ENCODE peak calls at places on chromosomes 13 and 19, in nine cellular contexts. H, Z, F, Y, Q, L, K, J and G are unnamed samples.

GRCh38 chr19:53944416-53944815 is 18.3 kb upstream of the CACNG8 start:
- DNase-seq in H (no peak), Z (no peak), F (no peak), Y (no peak), Q (no peak), L (no peak), K (no peak), J (no peak), G (no peak)

GRCh38 chr13:49165798-49166752 is 54.1 kb upstream of the MLNR start:
- DNase-seq in H (no peak), Z (peak), F (no peak), Y (no peak), Q (no peak), L (no peak), K (no peak), J (peak), G (no peak)

GRCh38 chr19:46015080-46015960 is 7.5 kb downstream of the PGLYRP1 start:
- DNase-seq in H (peak), Z (peak), F (peak), Y (peak), Q (peak), L (peak), K (peak), J (no peak), G (no peak)

GRCh38 chr19:50415661-50416033 is 3.1 kb upstream of the SPIB start:
- DNase-seq in H (peak), Z (no peak), F (no peak), Y (no peak), Q (peak), L (no peak), K (no peak), J (no peak), G (no peak)

GRCh38 chr13:48251616-48252081 is 18.6 kb downstream of the ITM2B start:
- DNase-seq in H (no peak), Z (peak), F (peak), Y (no peak), Q (no peak), L (no peak), K (peak), J (peak), G (peak)

GRCh38 chr19:49119411-49120324 is at the start of gene PPFIA3:
- DNase-seq in H (no peak), Z (peak), F (peak), Y (peak), Q (peak), L (peak), K (peak), J (peak), G (peak)

GRCh38 chr19:40465025-40465780 is at the start of gene BLVRB:
- DNase-seq in H (peak), Z (peak), F (no peak), Y (no peak), Q (no peak), L (no peak), K (no peak), J (peak), G (peak)

GRCh38 chr13:24627864-24628418 is 52.3 kb upstream of the ATP12A start:
- DNase-seq in H (no peak), Z (no peak), F (no peak), Y (no peak), Q (no peak), L (no peak), K (no peak), J (no peak), G (no peak)

GRCh38 chr19:49073514-49074378 is 1.2 kb upstream of the KCNA7 start:
- DNase-seq in H (no peak), Z (peak), F (no peak), Y (peak), Q (no peak), L (peak), K (no peak), J (no peak), G (no peak)

GRCh38 chr19:4737955-4738580 is 14.4 kb upstream of the DPP9 start:
- DNase-seq in H (no peak), Z (no peak), F (no peak), Y (no peak), Q (no peak), L (no peak), K (no peak), J (no peak), G (no peak)

GRCh38 chr13:41246969-41247750 is 16.2 kb downstream of the MTRF1 start:
- DNase-seq in H (no peak), Z (no peak), F (no peak), Y (no peak), Q (no peak), L (no peak), K (no peak), J (no peak), G (no peak)

GRCh38 chr19:6273701-6274601 is 5.8 kb downstream of the MLLT1 start:
- DNase-seq in H (no peak), Z (peak), F (peak), Y (peak), Q (peak), L (no peak), K (peak), J (peak), G (peak)

GRCh38 chr13:26679411-26679810 is 81.2 kb downstream of the GPR12 start:
- DNase-seq in H (no peak), Z (peak), F (no peak), Y (no peak), Q (no peak), L (no peak), K (no peak), J (peak), G (peak)

GRCh38 chr19:926595-927043 is 784 bp downstream of the ARID3A start:
- DNase-seq in H (peak), Z (peak), F (peak), Y (peak), Q (peak), L (peak), K (peak), J (no peak), G (peak)

GRCh38 chr19:41920878-41921277 is 7.4 kb downstream of the ERFL start:
- DNase-seq in H (no peak), Z (no peak), F (no peak), Y (no peak), Q (no peak), L (no peak), K (no peak), J (no peak), G (no peak)

GRCh38 chr13:113901231-113901630 is 37.4 kb upstream of the GAS6 start:
- DNase-seq in H (no peak), Z (peak), F (no peak), Y (no peak), Q (no peak), L (no peak), K (peak), J (peak), G (peak)

GRCh38 chr19:43464089-43464775 is 1.2 kb downstream of the LYPD3 start:
- DNase-seq in H (no peak), Z (no peak), F (peak), Y (peak), Q (peak), L (peak), K (peak), J (no peak), G (no peak)

GRCh38 chr13:73171926-73172325 is 113.1 kb downstream of the KLF5 start:
- DNase-seq in H (no peak), Z (peak), F (no peak), Y (no peak), Q (no peak), L (peak), K (no peak), J (peak), G (peak)

GRCh38 chr19:23460656-23461055 is 65.4 kb upstream of the ZNF91 start:
- DNase-seq in H (no peak), Z (no peak), F (no peak), Y (no peak), Q (no peak), L (no peak), K (no peak), J (no peak), G (no peak)

GRCh38 chr19:33622809-33623511 is 1.2 kb downstream of the CHST8 start:
- DNase-seq in H (no peak), Z (no peak), F (no peak), Y (no peak), Q (no peak), L (peak), K (no peak), J (no peak), G (no peak)

GRCh38 chr13:83449666-83450395 is 432.4 kb downstream of the SLITRK1 start:
- DNase-seq in H (no peak), Z (peak), F (no peak), Y (no peak), Q (no peak), L (no peak), K (no peak), J (peak), G (peak)

GRCh38 chr19:39372047-39372802 is 18.7 kb downstream of the PAF1 start:
- DNase-seq in H (no peak), Z (peak), F (peak), Y (peak), Q (peak), L (no peak), K (peak), J (peak), G (peak)

GRCh38 chr13:66933994-66934393 is 296.1 kb downstream of the PCDH9 start:
- DNase-seq in H (no peak), Z (peak), F (no peak), Y (no peak), Q (no peak), L (no peak), K (no peak), J (peak), G (peak)

GRCh38 chr13:20193142-20193923 is 595 bp upstream of the GJB2 start:
- DNase-seq in H (no peak), Z (no peak), F (no peak), Y (no peak), Q (peak), L (no peak), K (no peak), J (no peak), G (peak)

GRCh38 chr19:34459614-34460013 is 21.9 kb upstream of the WTIP start:
- DNase-seq in H (no peak), Z (no peak), F (no peak), Y (no peak), Q (no peak), L (no peak), K (no peak), J (no peak), G (no peak)

GRCh38 chr19:15869109-15869555 is 28.7 kb downstream of the CYP4F2 start:
- DNase-seq in H (peak), Z (peak), F (no peak), Y (no peak), Q (no peak), L (no peak), K (no peak), J (no peak), G (peak)

GRCh38 chr13:112996671-112997091 is 27.7 kb downstream of the MCF2L start:
- DNase-seq in H (no peak), Z (no peak), F (no peak), Y (no peak), Q (peak), L (no peak), K (no peak), J (no peak), G (no peak)

GRCh38 chr19:5539431-5539833 is 28.3 kb downstream of the TINCR start:
- DNase-seq in H (no peak), Z (no peak), F (peak), Y (no peak), Q (no peak), L (peak), K (no peak), J (no peak), G (no peak)

GRCh38 chr13:110555601-110556223 is 5.8 kb downstream of the RAB20 start:
- DNase-seq in H (no peak), Z (no peak), F (no peak), Y (no peak), Q (no peak), L (no peak), K (no peak), J (no peak), G (no peak)

GRCh38 chr13:111336666-111337065 is 16.2 kb downstream of the TEX29 start:
- DNase-seq in H (no peak), Z (peak), F (no peak), Y (no peak), Q (no peak), L (no peak), K (no peak), J (peak), G (peak)

GRCh38 chr19:7916137-7916907 is 1.7 kb downstream of the TGFBR3L start:
- DNase-seq in H (peak), Z (no peak), F (no peak), Y (peak), Q (peak), L (peak), K (no peak), J (no peak), G (no peak)

GRCh38 chr19:49421039-49421877 is 2.0 kb downstream of the PTH2 start:
- DNase-seq in H (no peak), Z (peak), F (peak), Y (peak), Q (peak), L (peak), K (peak), J (peak), G (peak)

GRCh38 chr19:8302357-8302691 is 5.8 kb downstream of the CD320 start:
- DNase-seq in H (no peak), Z (no peak), F (peak), Y (peak), Q (peak), L (no peak), K (peak), J (no peak), G (no peak)

GRCh38 chr13:44601596-44601995 is 25.5 kb upstream of the TSC22D1 start:
- DNase-seq in H (no peak), Z (no peak), F (no peak), Y (no peak), Q (no peak), L (no peak), K (no peak), J (no peak), G (no peak)

GRCh38 chr13:20654156-20654555 is 49.3 kb upstream of the IL17D start:
- DNase-seq in H (no peak), Z (peak), F (no peak), Y (no peak), Q (no peak), L (no peak), K (no peak), J (peak), G (peak)

GRCh38 chr13:100872761-100873160 is 198.2 kb upstream of the TMTC4 start:
- DNase-seq in H (no peak), Z (peak), F (no peak), Y (no peak), Q (no peak), L (no peak), K (no peak), J (peak), G (no peak)

GRCh38 chr13:51047434-51048165 is 63.5 kb downstream of the C13orf42 start:
- DNase-seq in H (no peak), Z (no peak), F (no peak), Y (no peak), Q (no peak), L (no peak), K (no peak), J (no peak), G (no peak)

GRCh38 chr13:105343134-105343806 is 1192.2 kb downstream of the EFNB2 start:
- DNase-seq in H (no peak), Z (no peak), F (no peak), Y (no peak), Q (no peak), L (no peak), K (no peak), J (peak), G (peak)

GRCh38 chr13:42474954-42475353 is 99.0 kb upstream of the TNFSF11 start:
- DNase-seq in H (no peak), Z (peak), F (no peak), Y (no peak), Q (no peak), L (no peak), K (no peak), J (peak), G (peak)

DNA sequence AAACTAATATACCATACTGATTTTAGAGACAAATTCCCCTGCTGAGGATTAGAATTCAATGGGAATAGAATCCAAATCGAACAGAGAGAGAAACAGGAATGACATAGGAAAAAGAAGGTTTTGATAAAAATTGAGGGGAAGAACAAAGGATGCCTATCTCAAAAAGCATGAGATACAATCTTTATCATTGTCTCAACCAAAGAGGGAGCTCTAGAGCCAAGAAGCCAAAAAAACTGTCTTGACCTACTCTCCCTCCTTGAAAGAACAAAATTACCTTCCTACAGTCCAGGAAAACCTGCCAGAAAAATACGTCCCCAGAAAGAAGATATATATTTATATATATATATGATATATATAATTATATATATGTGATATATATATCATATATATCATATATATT is 39.2 kb upstream of the MIR17HG start:
- DNase-seq in H (peak), Z (no peak), F (no peak), Y (no peak), Q (no peak), L (no peak), K (no peak), J (no peak), G (no peak)
- TF ChIP-seq CTCF in H (peak), Z (no peak), F (no peak), Y (no peak), Q (no peak), L (peak), K (no peak), J (peak), G (no peak)

DNA sequence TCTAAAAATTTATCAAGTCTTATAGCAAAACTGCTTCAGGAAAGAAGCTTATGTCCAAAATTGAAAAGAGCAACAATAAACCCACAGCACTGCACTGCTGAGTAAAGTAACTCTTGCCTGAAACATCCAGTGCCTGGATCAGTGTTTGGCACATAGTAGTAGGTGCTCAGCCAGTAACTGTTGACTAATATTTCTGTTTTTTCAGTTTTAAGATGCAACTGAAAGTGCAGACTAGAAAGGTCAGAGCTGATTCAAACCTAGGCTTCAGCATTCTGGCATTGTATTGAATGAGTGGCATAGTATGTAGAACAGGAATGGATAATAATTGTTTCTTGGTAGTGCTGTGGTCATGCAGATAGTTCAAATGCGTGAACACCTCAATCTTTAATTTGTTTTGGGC is 67.6 kb downstream of the UBL3 start:
- DNase-seq in H (peak), Z (peak), F (no peak), Y (no peak), Q (no peak), L (no peak), K (no peak), J (no peak), G (no peak)
- H3K4me3 ChIP-seq in H (no peak), Z (no peak), F (no peak), Y (no peak), Q (no peak), L (no peak), K (no peak), J (no peak), G (no peak)

GRCh38 chr13:39602277-39602613 is 748 bp downstream of the LHFPL6 start:
- DNase-seq in H (peak), Z (peak), F (no peak), Y (no peak), Q (no peak), L (no peak), K (no peak), J (no peak), G (no peak)
- TF ChIP-seq CTCF in H (no peak), Z (no peak), F (no peak), Y (no peak), Q (no peak), L (no peak), K (no peak), J (no peak), G (no peak)

GRCh38 chr19:12785431-12786011 is 5.8 kb upstream of the JUNB start:
- DNase-seq in H (no peak), Z (no peak), F (no peak), Y (no peak), Q (peak), L (no peak), K (no peak), J (no peak), G (no peak)
- H3K4me3 ChIP-seq in H (peak), Z (no peak), F (no peak), Y (no peak), Q (no peak), L (no peak), K (no peak), J (no peak), G (no peak)

GRCh38 chr13:98482476-98483444 is 94.1 kb downstream of the STK24 start:
- DNase-seq in H (peak), Z (peak), F (peak), Y (peak), Q (peak), L (peak), K (peak), J (peak), G (no peak)
- TF ChIP-seq CTCF in H (peak), Z (no peak), F (no peak), Y (peak), Q (no peak), L (peak), K (no peak), J (peak), G (peak)